ENCODE peak calls at places on chromosomes 1 and 21, in five cellular contexts. N is aorta; W is activated T-helper 1 cell treated with anti-CD3 and anti-CD28 coated beads, Interleukin-12 subunit alpha, Interleukin-12 subunit beta, Interleukin-2, Interleukin-4 antibody, amounts not matched to agents 30 ng/mL and 10 ng/mL and 1 ng/mL, durations not matched to agents 14 hours and 24 hours and 36 hours; P is SJSA1; Z is T1000. E is an unnamed sample.

GRCh38 chr1:20061866-20062265 is 8.1 kb upstream of the PLA2G5 start:
- DNase-seq in N (no peak), W (no peak), P (no peak), Z (no peak), E (no peak)

GRCh38 chr1:168320805-168321577 is 40.3 kb downstream of the TBX19 start:
- DNase-seq in N (no peak), W (no peak), P (peak; percentile 57), Z (peak; percentile 50), E (no peak)

GRCh38 chr1:156152628-156153027 is 757 bp upstream of the SEMA4A start:
- DNase-seq in N (peak; percentile 66), W (no peak), P (no peak), Z (no peak), E (no peak)

GRCh38 chr1:226895644-226896043 is 25.2 kb downstream of the PSEN2 start:
- DNase-seq in N (no peak), W (no peak), P (no peak), Z (no peak), E (no peak)

GRCh38 chr1:181126871-181127587 is 38.5 kb downstream of the IER5 start:
- DNase-seq in N (no peak), W (no peak), P (no peak), Z (no peak), E (no peak)

GRCh38 chr1:40383488-40384412 is 10.2 kb downstream of the SMAP2 start:
- DNase-seq in N (no peak), W (no peak), P (peak; percentile 75), Z (no peak), E (no peak)

GRCh38 chr1:164718821-164719220 is 159.8 kb downstream of the PBX1 start:
- DNase-seq in N (no peak), W (no peak), P (no peak), Z (no peak), E (no peak)

GRCh38 chr1:112938188-112938587 is 17.8 kb downstream of the SLC16A1 start:
- DNase-seq in N (no peak), W (no peak), P (no peak), Z (no peak), E (no peak)

GRCh38 chr1:67307251-67308060 is at the start of gene IL12RB2:
- DNase-seq in N (peak; percentile 75), W (peak; percentile 77), P (no peak), Z (no peak), E (no peak)

GRCh38 chr1:65812065-65812464 is 19.4 kb downstream of the PDE4B start:
- DNase-seq in N (no peak), W (peak; percentile 77), P (no peak), Z (peak; percentile 57), E (peak; percentile 53)

GRCh38 chr1:43934279-43934985 is 831 bp downstream of the ARTN start:
- DNase-seq in N (peak; percentile 88), W (peak; percentile 32), P (peak; percentile 69), Z (peak; percentile 30), E (peak; percentile 88)

GRCh38 chr21:25881524-25882376 is 147.0 kb downstream of the GABPA start:
- DNase-seq in N (peak; percentile 86), W (peak; percentile 48), P (peak; percentile 49), Z (peak; percentile 14), E (peak; percentile 83)